ENCODE peak calls at places on chromosomes 6 and 20, in six cellular contexts. K is activated B cell treated with CpG ODN at 0.5 μM for 24 hours, R is fibroblast of villous mesenchyme, O is cardiac muscle cell, B is OCI-LY7, I is GM10248. U is an unnamed sample.

GRCh38 chr6:137914530-137915193 is 47.6 kb downstream of the TNFAIP3 start:
- DNase-seq in O (no peak), K (no peak), R (no peak), I (no peak), B (no peak), U (no peak)

GRCh38 chr6:81878479-81878878 is 126.0 kb upstream of the TENT5A start:
- DNase-seq in R (peak; percentile 94), O (no peak), K (no peak), I (no peak), B (no peak), U (no peak)

GRCh38 chr20:58852559-58853271 is at the start of gene GNAS:
- DNase-seq in K (peak; percentile 32), R (peak; percentile 63), I (peak; percentile 52), O (peak; percentile 82), B (peak; percentile 65), U (peak; percentile 54)

GRCh38 chr6:79777713-79778579 is 146.8 kb downstream of the SH3BGRL2 start:
- DNase-seq in B (peak; percentile 66), K (peak; percentile 79), I (peak; percentile 93), R (peak; percentile 44), O (peak; percentile 82), U (peak; percentile 86)

GRCh38 chr20:19966840-19967239 is 50.3 kb upstream of the NAA20 start:
- DNase-seq in B (no peak), I (no peak), K (no peak), R (no peak), O (no peak), U (no peak)

GRCh38 chr20:57061058-57061900 is 205.2 kb downstream of the BMP7 start:
- DNase-seq in R (peak; percentile 54), K (no peak), B (peak; percentile 14), I (no peak), O (peak; percentile 53), U (no peak)

GRCh38 chr6:4093288-4093687 is 14.4 kb upstream of the FAM217A start:
- DNase-seq in B (no peak), O (no peak), K (no peak), I (no peak), R (no peak), U (no peak)

GRCh38 chr6:39137235-39137634 is 22.2 kb upstream of the SAYSD1 start:
- DNase-seq in K (no peak), B (peak; percentile 51), O (peak; percentile 93), R (peak; percentile 42), I (no peak), U (peak; percentile 44)

GRCh38 chr20:16580596-16580995 is 7.3 kb upstream of the KIF16B start:
- DNase-seq in K (no peak), R (no peak), I (no peak), B (no peak), O (no peak), U (no peak)

GRCh38 chr6:70208235-70208790 is 94.6 kb downstream of the COL9A1 start:
- DNase-seq in O (no peak), I (no peak), B (no peak), R (no peak), K (no peak), U (no peak)

GRCh38 chr6:45644720-45645119 is 267.0 kb upstream of the SUPT3H start:
- DNase-seq in O (no peak), K (no peak), B (no peak), R (no peak), I (no peak), U (no peak)

GRCh38 chr6:125679128-125679527 is 70.3 kb upstream of the HEY2 start:
- DNase-seq in I (no peak), K (no peak), R (no peak), B (no peak), O (no peak), U (no peak)

GRCh38 chr6:125678601-125679000 is 70.8 kb upstream of the HEY2 start:
- DNase-seq in I (no peak), B (no peak), O (no peak), R (no peak), K (no peak), U (no peak)

GRCh38 chr6:125674230-125674629 is 75.2 kb upstream of the HEY2 start:
- DNase-seq in R (no peak), I (no peak), O (no peak), B (no peak), K (no peak), U (no peak)

GRCh38 chr6:125682939-125683338 is 66.5 kb upstream of the HEY2 start:
- DNase-seq in I (no peak), B (no peak), K (no peak), O (no peak), R (no peak), U (no peak)

DNA sequence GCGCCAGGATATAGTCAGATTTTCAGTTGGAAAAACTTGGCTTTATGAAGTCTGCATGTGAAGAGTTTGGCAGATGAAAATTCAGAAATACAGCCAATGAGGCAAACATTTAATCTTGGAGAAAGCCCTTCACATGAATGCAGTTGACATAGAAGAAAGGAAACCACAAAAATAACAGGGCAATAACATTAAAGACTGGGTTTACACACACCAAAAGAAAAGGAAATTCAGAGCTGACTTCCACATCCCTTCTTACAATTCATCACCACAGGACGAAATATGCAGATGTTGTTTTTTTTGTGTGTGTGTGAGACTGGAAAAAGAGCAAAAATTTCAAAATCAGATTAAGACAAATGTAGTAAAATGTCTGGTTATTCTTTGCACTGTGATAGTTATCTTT is 69.8 kb upstream of the HEY2 start:
- DNase-seq in B (no peak), K (no peak), R (no peak), I (no peak), O (no peak), U (no peak)
- TF ChIP-seq CTCF in B (no peak), K (no peak), R (no peak), I (no peak), O (no peak), U (no peak)

GRCh38 chr6:157755752-157756411 is 67.2 kb upstream of the SNX9 start:
- DNase-seq in R (no peak), B (no peak), K (no peak), O (no peak), I (no peak), U (no peak)
- TF ChIP-seq CTCF in R (no peak), B (no peak), K (no peak), O (no peak), I (no peak), U (no peak)

DNA sequence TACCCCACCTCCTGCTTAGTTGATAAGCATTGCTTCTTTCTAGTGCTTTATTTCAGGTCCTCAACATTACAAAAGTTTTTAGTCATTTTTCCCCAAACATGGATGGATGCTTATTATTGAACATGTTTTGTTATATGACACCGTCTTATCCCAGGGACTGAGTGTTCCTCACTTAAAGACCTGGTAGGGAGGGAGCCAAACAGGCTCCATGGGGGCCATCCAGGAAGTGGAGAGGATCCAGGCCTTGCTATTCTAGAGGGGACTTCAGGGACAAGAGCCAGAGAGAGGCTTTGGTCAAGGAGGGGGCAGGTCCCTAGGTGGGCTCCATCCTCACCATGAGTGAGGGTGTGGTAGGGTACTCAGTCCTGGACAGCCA is 7.4 kb downstream of the SLC32A1 start:
- DNase-seq in R (no peak), O (no peak), K (no peak), I (no peak), B (no peak), U (no peak)
- TF ChIP-seq CTCF in R (no peak), O (no peak), K (peak; percentile 8), I (no peak), B (peak; percentile 0), U (no peak)

GRCh38 chr6:167793421-167793820 is 33.3 kb upstream of the AFDN start:
- DNase-seq in K (no peak), R (no peak), O (no peak), B (no peak), I (no peak), U (no peak)

GRCh38 chr6:167791036-167791779 is 35.5 kb upstream of the AFDN start:
- DNase-seq in O (no peak), B (no peak), R (no peak), K (no peak), I (no peak), U (no peak)

GRCh38 chr6:167789358-167789757 is 37.4 kb upstream of the AFDN start:
- DNase-seq in I (no peak), K (no peak), B (no peak), O (no peak), R (no peak), U (no peak)

GRCh38 chr6:167794386-167795157 is 32.1 kb upstream of the AFDN start:
- DNase-seq in B (no peak), K (no peak), R (no peak), O (no peak), I (no peak), U (no peak)

GRCh38 chr6:167791780-167792478 is 34.8 kb upstream of the AFDN start:
- DNase-seq in K (no peak), B (no peak), R (no peak), O (no peak), I (no peak), U (no peak)
- TF ChIP-seq CTCF in K (no peak), B (no peak), R (no peak), O (no peak), I (no peak), U (no peak)